ENCODE peak calls at places on chromosomes 7 and 10, in nine cellular contexts. One of them, this sample, is unnamed.

GRCh38 chr10:71084061-71084817 is 128.1 kb upstream of the UNC5B start:
- DNase-seq in A172: no peak
- DNase-seq in GM04504: no peak
- DNase-seq in GM20000: no peak
- DNase-seq in NCI-H2081 treated with DMSO at 0.1 percent for 48 hours: no peak
- DNase-seq in endothelial cell: no peak
- DNase-seq in posterior vena cava: peak
- DNase-seq in activated T-cell treated with anti-CD3 and anti-CD28 coated beads for 1 hour: no peak
- DNase-seq in lung microvascular endothelial cell: no peak
- DNase-seq in this sample: peak

GRCh38 chr10:86688398-86688921 is 20.1 kb downstream of the LDB3 start:
- DNase-seq in A172: peak
- DNase-seq in GM04504: peak
- DNase-seq in GM20000: peak
- DNase-seq in NCI-H2081 treated with DMSO at 0.1 percent for 48 hours: no peak
- DNase-seq in endothelial cell: peak
- DNase-seq in posterior vena cava: no peak
- DNase-seq in activated T-cell treated with anti-CD3 and anti-CD28 coated beads for 1 hour: peak
- DNase-seq in lung microvascular endothelial cell: peak
- DNase-seq in this sample: peak

GRCh38 chr10:60646966-60647796 is 131.1 kb upstream of the CDK1 start:
- DNase-seq in A172: peak
- DNase-seq in GM04504: peak
- DNase-seq in GM20000: peak
- DNase-seq in NCI-H2081 treated with DMSO at 0.1 percent for 48 hours: no peak
- DNase-seq in endothelial cell: peak
- DNase-seq in posterior vena cava: no peak
- DNase-seq in activated T-cell treated with anti-CD3 and anti-CD28 coated beads for 1 hour: no peak
- DNase-seq in lung microvascular endothelial cell: peak
- DNase-seq in this sample: no peak

GRCh38 chr7:159096736-159097581 is 47.7 kb downstream of the VIPR2 start:
- DNase-seq in A172: no peak
- DNase-seq in GM04504: no peak
- DNase-seq in GM20000: no peak
- DNase-seq in NCI-H2081 treated with DMSO at 0.1 percent for 48 hours: no peak
- DNase-seq in endothelial cell: no peak
- DNase-seq in posterior vena cava: peak
- DNase-seq in activated T-cell treated with anti-CD3 and anti-CD28 coated beads for 1 hour: no peak
- DNase-seq in lung microvascular endothelial cell: no peak
- DNase-seq in this sample: peak

GRCh38 chr10:93383562-93383981 is 98.6 kb downstream of the MYOF start:
- DNase-seq in A172: peak
- DNase-seq in GM04504: peak
- DNase-seq in GM20000: no peak
- DNase-seq in NCI-H2081 treated with DMSO at 0.1 percent for 48 hours: no peak
- DNase-seq in endothelial cell: no peak
- DNase-seq in posterior vena cava: no peak
- DNase-seq in activated T-cell treated with anti-CD3 and anti-CD28 coated beads for 1 hour: no peak
- DNase-seq in lung microvascular endothelial cell: no peak
- DNase-seq in this sample: peak

GRCh38 chr7:46948776-46949175 is 633.1 kb downstream of the TNS3 start:
- DNase-seq in A172: no peak
- DNase-seq in GM04504: no peak
- DNase-seq in GM20000: no peak
- DNase-seq in NCI-H2081 treated with DMSO at 0.1 percent for 48 hours: no peak
- DNase-seq in endothelial cell: no peak
- DNase-seq in posterior vena cava: no peak
- DNase-seq in activated T-cell treated with anti-CD3 and anti-CD28 coated beads for 1 hour: no peak
- DNase-seq in lung microvascular endothelial cell: no peak
- DNase-seq in this sample: no peak

GRCh38 chr10:12957081-12957480 is 44.4 kb downstream of the CCDC3 start:
- DNase-seq in A172: no peak
- DNase-seq in GM04504: no peak
- DNase-seq in GM20000: no peak
- DNase-seq in NCI-H2081 treated with DMSO at 0.1 percent for 48 hours: no peak
- DNase-seq in endothelial cell: no peak
- DNase-seq in posterior vena cava: no peak
- DNase-seq in activated T-cell treated with anti-CD3 and anti-CD28 coated beads for 1 hour: no peak
- DNase-seq in lung microvascular endothelial cell: no peak
- DNase-seq in this sample: no peak

GRCh38 chr7:137591444-137591843 is 247.9 kb upstream of the PTN start:
- DNase-seq in A172: peak
- DNase-seq in GM04504: peak
- DNase-seq in GM20000: no peak
- DNase-seq in NCI-H2081 treated with DMSO at 0.1 percent for 48 hours: no peak
- DNase-seq in endothelial cell: peak
- DNase-seq in posterior vena cava: no peak
- DNase-seq in activated T-cell treated with anti-CD3 and anti-CD28 coated beads for 1 hour: no peak
- DNase-seq in lung microvascular endothelial cell: peak
- DNase-seq in this sample: peak

GRCh38 chr7:138752568-138753518 is 45.0 kb upstream of the TMEM213 start:
- DNase-seq in A172: peak
- DNase-seq in GM04504: no peak
- DNase-seq in GM20000: no peak
- DNase-seq in NCI-H2081 treated with DMSO at 0.1 percent for 48 hours: no peak
- DNase-seq in endothelial cell: no peak
- DNase-seq in posterior vena cava: peak
- DNase-seq in activated T-cell treated with anti-CD3 and anti-CD28 coated beads for 1 hour: peak
- DNase-seq in lung microvascular endothelial cell: peak
- DNase-seq in this sample: no peak

GRCh38 chr10:48470893-48471805 is 133.7 kb downstream of the ARHGAP22 start:
- DNase-seq in A172: peak
- DNase-seq in GM04504: peak
- DNase-seq in GM20000: no peak
- DNase-seq in NCI-H2081 treated with DMSO at 0.1 percent for 48 hours: no peak
- DNase-seq in endothelial cell: no peak
- DNase-seq in posterior vena cava: peak
- DNase-seq in activated T-cell treated with anti-CD3 and anti-CD28 coated beads for 1 hour: no peak
- DNase-seq in lung microvascular endothelial cell: no peak
- DNase-seq in this sample: no peak

GRCh38 chr7:68730871-68731403 is 867.3 kb upstream of the AUTS2 start:
- DNase-seq in A172: no peak
- DNase-seq in GM04504: no peak
- DNase-seq in GM20000: no peak
- DNase-seq in NCI-H2081 treated with DMSO at 0.1 percent for 48 hours: peak
- DNase-seq in endothelial cell: no peak
- DNase-seq in posterior vena cava: no peak
- DNase-seq in activated T-cell treated with anti-CD3 and anti-CD28 coated beads for 1 hour: no peak
- DNase-seq in lung microvascular endothelial cell: no peak
- DNase-seq in this sample: no peak

GRCh38 chr7:26440253-26440992 is 148.8 kb downstream of the SNX10 start:
- DNase-seq in A172: no peak
- DNase-seq in GM04504: no peak
- DNase-seq in GM20000: no peak
- DNase-seq in NCI-H2081 treated with DMSO at 0.1 percent for 48 hours: no peak
- DNase-seq in endothelial cell: no peak
- DNase-seq in posterior vena cava: no peak
- DNase-seq in activated T-cell treated with anti-CD3 and anti-CD28 coated beads for 1 hour: no peak
- DNase-seq in lung microvascular endothelial cell: no peak
- DNase-seq in this sample: no peak

GRCh38 chr7:9307131-9307530 is 873.7 kb downstream of the NXPH1 start:
- DNase-seq in A172: peak
- DNase-seq in GM04504: no peak
- DNase-seq in GM20000: no peak
- DNase-seq in NCI-H2081 treated with DMSO at 0.1 percent for 48 hours: no peak
- DNase-seq in endothelial cell: no peak
- DNase-seq in posterior vena cava: no peak
- DNase-seq in activated T-cell treated with anti-CD3 and anti-CD28 coated beads for 1 hour: no peak
- DNase-seq in lung microvascular endothelial cell: no peak
- DNase-seq in this sample: no peak

GRCh38 chr7:64509583-64509982 is 53.3 kb downstream of the ZNF680 start:
- DNase-seq in A172: no peak
- DNase-seq in GM04504: no peak
- DNase-seq in GM20000: no peak
- DNase-seq in NCI-H2081 treated with DMSO at 0.1 percent for 48 hours: no peak
- DNase-seq in endothelial cell: no peak
- DNase-seq in posterior vena cava: no peak
- DNase-seq in activated T-cell treated with anti-CD3 and anti-CD28 coated beads for 1 hour: no peak
- DNase-seq in lung microvascular endothelial cell: peak
- DNase-seq in this sample: no peak

GRCh38 chr7:99098824-99099498 is 44.9 kb downstream of the SMURF1 start:
- DNase-seq in A172: no peak
- DNase-seq in GM04504: peak
- DNase-seq in GM20000: no peak
- DNase-seq in NCI-H2081 treated with DMSO at 0.1 percent for 48 hours: no peak
- DNase-seq in endothelial cell: no peak
- DNase-seq in posterior vena cava: no peak
- DNase-seq in activated T-cell treated with anti-CD3 and anti-CD28 coated beads for 1 hour: no peak
- DNase-seq in lung microvascular endothelial cell: no peak
- DNase-seq in this sample: peak

GRCh38 chr7:158623241-158623640 is 35.6 kb upstream of the PTPRN2 start:
- DNase-seq in A172: no peak
- DNase-seq in GM04504: no peak
- DNase-seq in GM20000: no peak
- DNase-seq in NCI-H2081 treated with DMSO at 0.1 percent for 48 hours: no peak
- DNase-seq in endothelial cell: no peak
- DNase-seq in posterior vena cava: no peak
- DNase-seq in activated T-cell treated with anti-CD3 and anti-CD28 coated beads for 1 hour: no peak
- DNase-seq in lung microvascular endothelial cell: peak
- DNase-seq in this sample: no peak

GRCh38 chr10:79285315-79286185 is 61.7 kb upstream of the PPIF start:
- DNase-seq in A172: no peak
- DNase-seq in GM04504: no peak
- DNase-seq in GM20000: peak
- DNase-seq in NCI-H2081 treated with DMSO at 0.1 percent for 48 hours: no peak
- DNase-seq in endothelial cell: no peak
- DNase-seq in posterior vena cava: no peak
- DNase-seq in activated T-cell treated with anti-CD3 and anti-CD28 coated beads for 1 hour: no peak
- DNase-seq in lung microvascular endothelial cell: no peak
- DNase-seq in this sample: no peak

GRCh38 chr10:31644931-31645633 is 283.5 kb downstream of the ARHGAP12 start:
- DNase-seq in A172: peak
- DNase-seq in GM04504: no peak
- DNase-seq in GM20000: no peak
- DNase-seq in NCI-H2081 treated with DMSO at 0.1 percent for 48 hours: no peak
- DNase-seq in endothelial cell: no peak
- DNase-seq in posterior vena cava: no peak
- DNase-seq in activated T-cell treated with anti-CD3 and anti-CD28 coated beads for 1 hour: no peak
- DNase-seq in lung microvascular endothelial cell: no peak
- DNase-seq in this sample: no peak

GRCh38 chr7:157601530-157601929 is 264.7 kb downstream of the DNAJB6 start:
- DNase-seq in A172: no peak
- DNase-seq in GM04504: no peak
- DNase-seq in GM20000: no peak
- DNase-seq in NCI-H2081 treated with DMSO at 0.1 percent for 48 hours: no peak
- DNase-seq in endothelial cell: no peak
- DNase-seq in posterior vena cava: peak
- DNase-seq in activated T-cell treated with anti-CD3 and anti-CD28 coated beads for 1 hour: no peak
- DNase-seq in lung microvascular endothelial cell: no peak
- DNase-seq in this sample: no peak